ENCODE peak calls at places on chromosomes 6 and 20, in four cellular contexts. A is uterus; X is neuronal stem cell; K is CD8-positive, alpha-beta T cell. L is an unnamed sample.

GRCh38 chr6:127186889-127187288 is 68.4 kb downstream of the RSPO3 start:
- DNase-seq in X (no peak), A (no peak), K (peak; percentile 53), L (peak; percentile 54)

GRCh38 chr20:47303736-47304135 is 52.8 kb downstream of the ZMYND8 start:
- DNase-seq in X (no peak), K (no peak), A (no peak), L (no peak)

GRCh38 chr20:58839474-58839874 is 11.2 kb downstream of the GNAS-AS1 start:
- DNase-seq in A (no peak), X (no peak), K (peak; percentile 55), L (peak; percentile 41)

GRCh38 chr20:64224344-64225165 is 31.0 kb upstream of the PCMTD2 start:
- DNase-seq in A (no peak), K (no peak), X (no peak), L (no peak)

GRCh38 chr6:87094576-87094975 is 330 bp downstream of the CGA start:
- DNase-seq in X (no peak), K (no peak), A (no peak), L (no peak)

GRCh38 chr6:53144802-53145201 is 3.8 kb downstream of the GCM1 start:
- DNase-seq in A (no peak), K (no peak), X (no peak), L (no peak)

GRCh38 chr20:5991623-5992441 is 41.4 kb downstream of the MCM8 start:
- DNase-seq in K (no peak), A (no peak), X (no peak), L (no peak)

GRCh38 chr6:14754636-14755513 is 491.0 kb upstream of the JARID2 start:
- DNase-seq in A (no peak), X (no peak), K (no peak), L (peak; percentile 26)

DNA sequence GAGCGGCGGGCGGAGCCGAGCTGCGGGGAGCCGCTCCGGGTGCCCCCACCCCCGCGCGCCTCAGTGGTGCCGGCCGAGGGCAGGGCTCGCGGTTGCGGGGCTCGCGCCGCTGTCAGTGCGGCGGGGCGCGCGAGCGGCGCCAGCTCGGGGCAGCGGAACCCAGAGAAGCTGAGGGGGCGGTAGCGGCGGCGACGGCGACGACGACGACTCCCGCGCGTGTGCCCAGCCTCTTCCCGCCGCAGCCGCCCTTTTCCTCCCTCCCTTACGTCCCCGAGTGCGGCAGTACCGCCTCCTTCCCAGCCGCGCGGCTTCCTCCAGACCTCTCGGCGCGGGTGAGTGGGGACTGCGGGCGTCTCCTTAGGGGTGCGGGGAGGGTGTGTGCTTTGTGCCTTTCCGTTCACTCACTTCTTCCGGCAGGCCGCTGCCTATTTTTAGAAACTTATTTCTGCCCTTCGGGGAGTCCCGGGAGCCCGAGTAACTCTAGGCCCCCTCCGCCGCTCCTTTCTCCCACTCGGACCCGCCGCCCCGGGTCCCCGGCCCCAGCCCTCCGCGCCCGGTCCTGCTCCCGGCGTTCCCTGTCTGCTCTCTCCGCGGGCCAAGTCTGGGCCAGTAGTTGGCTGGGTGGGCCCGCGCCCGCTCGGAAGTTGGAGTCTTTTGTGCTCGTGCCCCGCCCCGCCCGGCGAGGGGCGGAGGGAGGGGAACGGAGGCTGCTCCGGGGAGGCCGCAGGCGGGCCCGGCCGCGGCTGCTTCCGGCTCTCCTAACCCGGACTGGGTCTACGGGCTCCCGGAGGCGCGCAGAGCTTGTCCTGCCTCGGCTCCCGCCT is at the start of gene RALY:
- DNase-seq in X (peak; percentile 83), A (peak; percentile 81), K (peak; percentile 88), L (peak; percentile 89)
- H3K4me1 ChIP-seq in X (peaks cover 13% of the 10 kb centered on the region), A (peaks cover 6% of the 10 kb centered on the region), K (peaks cover 48% of the 10 kb centered on the region), L (peaks cover 59% of the 10 kb centered on the region)

GRCh38 chr20:61598586-61598985 is 346.5 kb downstream of the CDH4 start:
- DNase-seq in K (no peak), X (no peak), A (no peak), L (no peak)

GRCh38 chr20:61599061-61599930 is 347.2 kb downstream of the CDH4 start:
- DNase-seq in A (no peak), X (no peak), K (no peak), L (no peak)

GRCh38 chr20:61597996-61598395 is 345.9 kb downstream of the CDH4 start:
- DNase-seq in K (no peak), X (no peak), A (no peak), L (no peak)

GRCh38 chr20:61594198-61594597 is 342.1 kb downstream of the CDH4 start:
- DNase-seq in A (no peak), X (no peak), K (no peak), L (no peak)

DNA sequence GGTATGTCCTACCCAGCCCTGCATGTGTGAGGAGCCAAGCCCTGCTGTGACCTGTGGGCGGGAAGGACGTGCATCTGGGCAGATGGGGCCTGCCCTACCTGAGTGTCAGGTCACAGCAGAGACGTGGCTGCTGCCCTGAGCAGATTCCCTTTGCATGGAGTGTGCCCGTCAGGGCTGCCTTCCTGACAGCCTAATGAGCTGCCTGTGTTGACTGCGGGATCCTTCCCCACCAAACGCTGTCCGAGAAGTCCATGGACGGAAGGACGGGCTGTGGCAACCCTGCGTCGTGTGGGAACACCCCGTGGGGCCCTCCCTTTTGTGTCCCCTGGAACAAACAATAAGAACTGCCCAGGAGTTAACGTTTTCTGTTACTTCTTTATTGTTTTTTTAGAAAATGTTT is 343.2 kb downstream of the CDH4 start:
- DNase-seq in A (no peak), X (no peak), K (no peak), L (no peak)
- H3K9me3 ChIP-seq in A (peaks cover 9% of the 10 kb centered on the region), X (peaks cover 28% of the 10 kb centered on the region), K (no peaks in the 10 kb centered on the region), L (peaks cover 4% of the 10 kb centered on the region)

DNA sequence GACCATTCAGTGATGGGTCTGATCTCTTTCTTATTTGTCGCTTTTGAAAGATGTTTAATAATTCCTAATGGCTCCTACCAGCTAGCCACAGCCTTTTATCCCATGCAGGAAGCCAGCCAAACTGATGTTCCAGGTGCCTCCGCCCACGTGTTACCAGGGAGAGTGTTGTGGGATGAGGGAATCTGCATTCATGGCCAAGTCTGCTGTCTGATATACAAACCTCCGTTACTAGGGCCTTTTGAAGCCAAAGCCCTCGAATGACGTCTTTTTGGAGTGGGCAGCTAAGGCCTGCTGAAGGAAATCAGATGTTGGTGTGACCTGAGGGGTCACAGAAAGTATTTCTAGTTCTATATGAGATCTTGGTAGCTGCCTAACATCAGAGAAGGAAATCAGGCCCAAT is 21.3 kb downstream of the STK35 start:
- DNase-seq in A (peak; percentile 84), X (no peak), K (no peak), L (no peak)
- H3K27ac ChIP-seq in A (peak overlapping the region; percentile 41), X (no peak overlapping the region), K (no peak overlapping the region), L (no peak overlapping the region)

DNA sequence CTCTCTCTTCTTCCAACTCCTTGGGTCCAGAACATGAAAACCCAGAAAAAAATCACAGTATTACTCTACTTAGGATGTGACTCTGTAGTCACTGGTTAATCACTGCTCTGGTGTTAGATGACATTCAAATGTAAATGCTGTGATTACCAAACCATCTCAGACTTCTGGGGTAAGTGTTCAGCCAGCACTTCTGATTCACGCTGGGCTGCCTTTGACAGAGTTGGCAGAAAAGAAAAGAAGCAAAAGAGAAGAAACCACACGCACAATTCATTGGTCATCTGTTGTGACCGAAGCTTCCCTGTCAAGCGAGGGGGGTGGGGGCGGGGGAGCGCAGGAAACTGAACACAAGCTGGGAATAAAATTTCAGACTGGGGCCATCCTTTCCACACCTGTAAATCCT is 82.7 kb downstream of the PSMG4 start:
- DNase-seq in A (no peak), K (no peak), X (no peak), L (no peak)
- H3K4me1 ChIP-seq in A (no peaks in the 10 kb centered on the region), K (no peaks in the 10 kb centered on the region), X (peaks cover 74% of the 10 kb centered on the region), L (no peaks in the 10 kb centered on the region)

GRCh38 chr6:168299541-168300511 is 19.8 kb downstream of the DACT2 start:
- DNase-seq in X (no peak), K (peak; percentile 32), A (no peak), L (no peak)
- H3K9me3 ChIP-seq in X (no peaks in the 10 kb centered on the region), K (no peaks in the 10 kb centered on the region), A (no peaks in the 10 kb centered on the region), L (no peaks in the 10 kb centered on the region)

GRCh38 chr6:132088150-132088549 is 137.0 kb upstream of the CCN2 start:
- DNase-seq in X (no peak), A (no peak), K (no peak), L (no peak)

GRCh38 chr6:132085731-132086130 is 134.6 kb upstream of the CCN2 start:
- DNase-seq in K (no peak), X (no peak), A (no peak), L (no peak)

GRCh38 chr6:132089173-132089572 is 138.0 kb upstream of the CCN2 start:
- DNase-seq in K (no peak), X (no peak), A (no peak), L (no peak)

GRCh38 chr6:132084811-132085509 is 133.8 kb upstream of the CCN2 start:
- DNase-seq in A (no peak), K (no peak), X (no peak), L (no peak)

DNA sequence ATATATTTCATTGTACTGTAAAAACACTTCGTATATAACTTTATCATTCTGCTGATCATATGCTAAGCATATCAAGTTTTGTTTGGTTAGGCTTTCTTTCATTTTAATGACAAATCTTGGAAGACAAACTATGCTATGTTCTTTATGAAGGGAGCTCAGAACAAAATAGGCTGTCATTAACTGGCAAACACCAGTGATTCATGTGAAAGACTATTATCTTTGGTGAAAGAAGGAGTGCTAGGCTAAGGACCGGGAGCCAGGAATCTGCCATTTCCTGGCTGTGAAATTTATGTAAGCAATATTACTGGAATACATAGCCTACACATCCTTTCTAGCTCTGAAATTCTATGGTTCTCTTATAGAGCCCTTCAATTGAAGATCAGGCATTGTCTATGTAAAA is 136.2 kb upstream of the CCN2 start:
- DNase-seq in A (no peak), X (no peak), K (no peak), L (no peak)
- H3K27ac ChIP-seq in A (no peak overlapping the region), X (no peak overlapping the region), K (no peak overlapping the region), L (no peak overlapping the region)

GRCh38 chr20:31542201-31542842 is 28.1 kb downstream of the HM13 start:
- DNase-seq in X (no peak), A (no peak), K (no peak), L (no peak)

GRCh38 chr20:31547017-31547675 is 32.9 kb downstream of the HM13 start:
- DNase-seq in X (peak; percentile 63), K (peak; percentile 84), A (peak; percentile 87), L (peak; percentile 76)

GRCh38 chr20:31544600-31544999 is 30.4 kb downstream of the HM13 start:
- DNase-seq in K (no peak), A (no peak), X (no peak), L (no peak)

GRCh38 chr20:31542963-31543362 is 28.7 kb downstream of the HM13 start:
- DNase-seq in A (no peak), K (no peak), X (no peak), L (no peak)

GRCh38 chr20:31543966-31544598 is 29.8 kb downstream of the HM13 start:
- DNase-seq in K (no peak), A (peak; percentile 41), X (no peak), L (no peak)
- H3K4me1 ChIP-seq in K (peaks cover 15% of the 10 kb centered on the region), A (no peaks in the 10 kb centered on the region), X (peaks cover 2% of the 10 kb centered on the region), L (peaks cover 17% of the 10 kb centered on the region)

DNA sequence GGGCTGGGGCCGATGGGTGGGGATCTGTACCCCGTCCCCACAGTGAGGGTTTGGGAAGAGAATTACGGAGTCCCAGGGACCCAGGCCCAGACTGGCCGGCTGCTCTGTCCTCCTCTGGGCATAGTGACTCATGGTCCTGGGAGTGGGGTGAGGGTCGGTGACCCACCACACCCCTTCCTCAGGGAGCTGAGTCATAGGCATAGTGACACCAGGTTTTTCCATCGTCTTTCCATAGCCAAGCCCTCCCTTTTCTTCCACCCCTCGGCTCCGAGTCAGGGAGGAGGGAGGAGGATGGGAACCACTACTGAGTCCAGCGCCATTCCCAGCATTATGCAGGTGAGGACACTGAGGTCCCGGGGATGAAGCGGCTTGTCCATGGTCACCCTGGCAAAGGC is 8.9 kb downstream of the CYP21A2 start:
- DNase-seq in K (no peak), A (peak; percentile 77), X (peak; percentile 36), L (no peak)
- H3K9me3 ChIP-seq in K (no peaks in the 10 kb centered on the region), A (no peaks in the 10 kb centered on the region), X (no peaks in the 10 kb centered on the region), L (no peaks in the 10 kb centered on the region)

GRCh38 chr20:1844723-1845523 is 50.3 kb upstream of the SIRPA start:
- DNase-seq in K (no peak), A (no peak), X (no peak), L (peak; percentile 10)
- H3K27ac ChIP-seq in K (no peak overlapping the region), A (no peak overlapping the region), X (no peak overlapping the region), L (no peak overlapping the region)

GRCh38 chr20:62646851-62647520 is 4.7 kb downstream of the SLCO4A1 start:
- DNase-seq in K (no peak), X (no peak), A (no peak), L (no peak)
- H3K4me1 ChIP-seq in K (peaks cover 26% of the 10 kb centered on the region), X (no peaks in the 10 kb centered on the region), A (no peaks in the 10 kb centered on the region), L (peaks cover 72% of the 10 kb centered on the region)

L was measured in CD4-positive, CD25-positive, alpha-beta regulatory T cell.